ENCODE peak calls at places on chromosomes 5 and 9, in seven cellular contexts. C is K562, Y is HCT116, V is SK-N-SH, S is GM12878, L is HepG2, X is H1. U is an unnamed sample.

GRCh38 chr5:36373527-36374086 is 71.9 kb upstream of the RANBP3L start:
- DNase-seq in X (no peak), V (no peak), C (no peak), Y (no peak), S (no peak), L (peak), U (peak)

GRCh38 chr9:75239176-75239575 is 150.9 kb downstream of the OSTF1 start:
- DNase-seq in S (no peak), C (no peak), Y (no peak), L (peak), V (no peak), X (no peak), U (peak)

GRCh38 chr9:112135706-112136105 is 39.4 kb downstream of the SUSD1 start:
- DNase-seq in C (no peak), V (no peak), Y (no peak), S (no peak), X (no peak), L (no peak), U (no peak)

GRCh38 chr5:93582677-93583524 is at the start of gene NR2F1:
- DNase-seq in S (no peak), X (peak), Y (peak), V (peak), C (peak), L (peak), U (peak)

GRCh38 chr5:149186506-149186905 is 45.2 kb downstream of the ABLIM3 start:
- DNase-seq in S (no peak), C (no peak), V (no peak), Y (no peak), X (no peak), L (no peak), U (no peak)

GRCh38 chr9:101562966-101563365 is 29.3 kb downstream of the RNF20 start:
- DNase-seq in V (no peak), X (no peak), C (no peak), L (no peak), Y (no peak), S (no peak), U (no peak)

GRCh38 chr5:122067330-122067885 is 10.7 kb downstream of the LOX start:
- DNase-seq in Y (no peak), C (no peak), L (no peak), V (no peak), S (no peak), X (no peak), U (no peak)

GRCh38 chr5:144549580-144549979 is 378.9 kb downstream of the KCTD16 start:
- DNase-seq in X (no peak), C (no peak), V (no peak), S (no peak), L (no peak), Y (no peak), U (peak)

GRCh38 chr5:146042628-146043279 is 62.6 kb downstream of the PLAC8L1 start:
- DNase-seq in X (no peak), Y (peak), V (no peak), S (no peak), L (no peak), C (peak), U (no peak)

GRCh38 chr5:13932561-13932960 is 11.9 kb downstream of the DNAH5 start:
- DNase-seq in C (no peak), V (no peak), X (no peak), Y (no peak), S (no peak), L (no peak), U (no peak)

GRCh38 chr5:13932006-13932405 is 12.5 kb downstream of the DNAH5 start:
- DNase-seq in Y (no peak), L (no peak), S (no peak), V (no peak), X (no peak), C (no peak), U (no peak)

GRCh38 chr5:13934125-13934524 is 10.4 kb downstream of the DNAH5 start:
- DNase-seq in V (no peak), X (no peak), L (no peak), C (no peak), S (no peak), Y (no peak), U (no peak)

GRCh38 chr5:13930721-13931246 is 13.7 kb downstream of the DNAH5 start:
- DNase-seq in Y (no peak), S (no peak), L (no peak), X (no peak), V (no peak), C (no peak), U (no peak)
- TF ChIP-seq JUND in Y (no peak), S (no peak), L (no peak), X (no peak), V (no peak), C (no peak), U (no peak)

GRCh38 chr5:132458651-132459030 is 31.9 kb downstream of the IRF1 start:
- DNase-seq in L (no peak), V (no peak), S (no peak), X (no peak), C (no peak), Y (no peak), U (no peak)

GRCh38 chr5:132455614-132456115 is 34.9 kb downstream of the IRF1 start:
- DNase-seq in C (no peak), S (no peak), L (peak), X (no peak), V (no peak), Y (no peak), U (no peak)

GRCh38 chr5:132457371-132458225 is 33.0 kb downstream of the IRF1 start:
- DNase-seq in C (no peak), X (no peak), V (no peak), S (no peak), L (peak), Y (no peak), U (no peak)

GRCh38 chr5:132458226-132458560 is 32.4 kb downstream of the IRF1 start:
- DNase-seq in X (no peak), V (no peak), Y (no peak), L (no peak), C (no peak), S (no peak), U (no peak)

GRCh38 chr5:132456553-132457361 is 33.8 kb downstream of the IRF1 start:
- DNase-seq in C (no peak), V (no peak), X (no peak), Y (no peak), L (no peak), S (peak), U (no peak)
- TF ChIP-seq JUND in C (no peak), V (no peak), X (no peak), Y (no peak), L (no peak), S (no peak), U (no peak)

GRCh38 chr9:131379056-131379455 is 14.8 kb upstream of the PRRC2B start:
- DNase-seq in Y (no peak), L (no peak), X (no peak), S (no peak), V (no peak), C (peak), U (no peak)
- TF ChIP-seq JUND in Y (no peak), L (no peak), X (no peak), S (no peak), V (no peak), C (no peak), U (no peak)

GRCh38 chr5:174559566-174560090 is 164.8 kb upstream of the MSX2 start:
- DNase-seq in S (no peak), V (no peak), X (no peak), L (no peak), Y (no peak), C (no peak), U (no peak)
- TF ChIP-seq JUND in S (no peak), V (no peak), X (no peak), L (no peak), Y (no peak), C (no peak), U (no peak)

GRCh38 chr9:131642496-131643083 is 97.3 kb downstream of the PRRT1B start:
- DNase-seq in S (no peak), C (no peak), Y (no peak), X (no peak), V (no peak), L (no peak), U (no peak)
- TF ChIP-seq JUND in S (no peak), C (no peak), Y (no peak), X (no peak), V (no peak), L (no peak), U (no peak)

GRCh38 chr9:107999890-108000289 is 510.3 kb upstream of the KLF4 start:
- DNase-seq in S (no peak), Y (peak), C (no peak), V (no peak), L (no peak), X (no peak), U (no peak)
- TF ChIP-seq JUND in S (no peak), Y (no peak), C (no peak), V (no peak), L (no peak), X (no peak), U (no peak)

GRCh38 chr5:10111575-10111974 is 138.1 kb downstream of the ATPSCKMT start:
- DNase-seq in Y (peak), L (peak), X (peak), C (peak), S (no peak), V (peak), U (peak)
- TF ChIP-seq JUND in Y (no peak), L (no peak), X (no peak), C (no peak), S (no peak), V (no peak), U (no peak)

GRCh38 chr9:107750741-107751521 is 261.4 kb upstream of the KLF4 start:
- DNase-seq in Y (peak), V (no peak), S (no peak), X (no peak), C (no peak), L (peak), U (no peak)

GRCh38 chr9:107756091-107756490 is 266.5 kb upstream of the KLF4 start:
- DNase-seq in X (no peak), L (no peak), C (no peak), S (no peak), V (no peak), Y (no peak), U (no peak)

GRCh38 chr9:107749787-107750444 is 260.3 kb upstream of the KLF4 start:
- DNase-seq in X (peak), C (peak), Y (peak), L (peak), V (no peak), S (no peak), U (peak)

GRCh38 chr9:107755267-107755666 is 265.7 kb upstream of the KLF4 start:
- DNase-seq in C (no peak), L (no peak), Y (peak), X (no peak), V (no peak), S (no peak), U (peak)

GRCh38 chr9:107751522-107752235 is 262.1 kb upstream of the KLF4 start:
- DNase-seq in X (no peak), S (peak), C (no peak), L (peak), Y (peak), V (no peak), U (no peak)
- TF ChIP-seq JUND in X (no peak), S (no peak), C (peak), L (no peak), Y (no peak), V (peak), U (no peak)